ENCODE peak calls at places on chromosomes 2 and 18, in five cellular contexts. One of them, this sample, is unnamed.

GRCh38 chr2:177246000-177246399 is 18.5 kb downstream of the NFE2L2 start:
- DNase-seq in NCI-H2171 treated with DMSO at 0.1 percent for 48 hours: no peak
- DNase-seq in RKO: no peak
- DNase-seq in globus pallidus: no peak
- DNase-seq in occipital lobe: no peak
- DNase-seq in this sample: no peak

GRCh38 chr2:61705625-61706024 is 148.2 kb downstream of the FAM161A start:
- DNase-seq in NCI-H2171 treated with DMSO at 0.1 percent for 48 hours: no peak
- DNase-seq in RKO: no peak
- DNase-seq in globus pallidus: no peak
- DNase-seq in occipital lobe: no peak
- DNase-seq in this sample: no peak

GRCh38 chr2:38260469-38260868 is 116.6 kb downstream of the ATL2 start:
- DNase-seq in NCI-H2171 treated with DMSO at 0.1 percent for 48 hours: no peak
- DNase-seq in RKO: no peak
- DNase-seq in globus pallidus: no peak
- DNase-seq in occipital lobe: no peak
- DNase-seq in this sample: no peak

GRCh38 chr18:71678144-71678543 is 866.0 kb downstream of the CBLN2 start:
- DNase-seq in NCI-H2171 treated with DMSO at 0.1 percent for 48 hours: no peak
- DNase-seq in RKO: no peak
- DNase-seq in globus pallidus: no peak
- DNase-seq in occipital lobe: no peak
- DNase-seq in this sample: no peak

GRCh38 chr2:73074110-73075069 is 2.9 kb upstream of the SFXN5 start:
- DNase-seq in NCI-H2171 treated with DMSO at 0.1 percent for 48 hours: no peak
- DNase-seq in RKO: no peak
- DNase-seq in globus pallidus: no peak
- DNase-seq in occipital lobe: no peak
- DNase-seq in this sample: no peak

GRCh38 chr2:172693529-172694185 is 42.0 kb upstream of the RAPGEF4 start:
- DNase-seq in NCI-H2171 treated with DMSO at 0.1 percent for 48 hours: no peak
- DNase-seq in RKO: no peak
- DNase-seq in globus pallidus: no peak
- DNase-seq in occipital lobe: no peak
- DNase-seq in this sample: no peak

GRCh38 chr2:235095569-235095968 is 143.8 kb downstream of the SH3BP4 start:
- DNase-seq in NCI-H2171 treated with DMSO at 0.1 percent for 48 hours: peak
- DNase-seq in RKO: no peak
- DNase-seq in globus pallidus: no peak
- DNase-seq in occipital lobe: no peak
- DNase-seq in this sample: no peak

GRCh38 chr2:227163998-227164744 is at the start of the genes COL4A3 and COL4A4:
- DNase-seq in NCI-H2171 treated with DMSO at 0.1 percent for 48 hours: no peak
- DNase-seq in RKO: no peak
- DNase-seq in globus pallidus: no peak
- DNase-seq in occipital lobe: no peak
- DNase-seq in this sample: no peak

GRCh38 chr2:126658910-126659613 is 3.1 kb downstream of the GYPC start:
- DNase-seq in NCI-H2171 treated with DMSO at 0.1 percent for 48 hours: no peak
- DNase-seq in RKO: no peak
- DNase-seq in globus pallidus: no peak
- DNase-seq in occipital lobe: no peak
- DNase-seq in this sample: no peak

GRCh38 chr2:64354857-64355680 is 98.9 kb upstream of the LGALSL start:
- DNase-seq in NCI-H2171 treated with DMSO at 0.1 percent for 48 hours: no peak
- DNase-seq in RKO: peak
- DNase-seq in globus pallidus: no peak
- DNase-seq in occipital lobe: no peak
- DNase-seq in this sample: no peak

GRCh38 chr2:230824406-230824978 is 40.2 kb upstream of the ITM2C start:
- DNase-seq in NCI-H2171 treated with DMSO at 0.1 percent for 48 hours: peak
- DNase-seq in RKO: peak
- DNase-seq in globus pallidus: peak
- DNase-seq in occipital lobe: peak
- DNase-seq in this sample: peak

GRCh38 chr2:54977149-54977548 is 73.1 kb downstream of the RTN4 start:
- DNase-seq in NCI-H2171 treated with DMSO at 0.1 percent for 48 hours: no peak
- DNase-seq in RKO: no peak
- DNase-seq in globus pallidus: no peak
- DNase-seq in occipital lobe: no peak
- DNase-seq in this sample: no peak

GRCh38 chr2:36329746-36330145 is 25.8 kb upstream of the CRIM1 start:
- DNase-seq in NCI-H2171 treated with DMSO at 0.1 percent for 48 hours: no peak
- DNase-seq in RKO: no peak
- DNase-seq in globus pallidus: no peak
- DNase-seq in occipital lobe: no peak
- DNase-seq in this sample: no peak

GRCh38 chr2:68365087-68365486 is at the start of gene PLEK:
- DNase-seq in NCI-H2171 treated with DMSO at 0.1 percent for 48 hours: no peak
- DNase-seq in RKO: no peak
- DNase-seq in globus pallidus: peak
- DNase-seq in occipital lobe: no peak
- DNase-seq in this sample: no peak

GRCh38 chr18:34223164-34223892 is 1.4 kb downstream of the NOL4 start:
- DNase-seq in NCI-H2171 treated with DMSO at 0.1 percent for 48 hours: peak
- DNase-seq in RKO: no peak
- DNase-seq in globus pallidus: peak
- DNase-seq in occipital lobe: no peak
- DNase-seq in this sample: no peak

GRCh38 chr2:85758361-85759256 is 4.8 kb downstream of the ATOH8 start:
- DNase-seq in NCI-H2171 treated with DMSO at 0.1 percent for 48 hours: no peak
- DNase-seq in RKO: no peak
- DNase-seq in globus pallidus: no peak
- DNase-seq in occipital lobe: no peak
- DNase-seq in this sample: no peak

GRCh38 chr18:6627621-6628020 is 101.9 kb upstream of the ARHGAP28 start:
- DNase-seq in NCI-H2171 treated with DMSO at 0.1 percent for 48 hours: no peak
- DNase-seq in RKO: no peak
- DNase-seq in globus pallidus: no peak
- DNase-seq in occipital lobe: no peak
- DNase-seq in this sample: no peak

GRCh38 chr18:24459772-24460171 is 665 bp upstream of the HRH4 start:
- DNase-seq in NCI-H2171 treated with DMSO at 0.1 percent for 48 hours: no peak
- DNase-seq in RKO: no peak
- DNase-seq in globus pallidus: no peak
- DNase-seq in occipital lobe: no peak
- DNase-seq in this sample: no peak

This sample was measured in effector CD4-positive, alpha-beta T cell.